ENCODE peak calls at places on chromosomes 5 and 9, in ten cellular contexts. W is A549, C is RWPE1, E is pancreas, M is colonic mucosa, F is neural progenitor cell, N is right lobe of liver, G is mammary epithelial cell, T is HL-60, O is IMR-90. S is an unnamed sample.

GRCh38 chr5:127254729-127255284 is 35.8 kb upstream of the MEGF10 start:
- DNase-seq in E (no peak), O (peak), G (peak), N (no peak), F (no peak), T (no peak), C (peak), M (no peak), W (peak), S (peak)

GRCh38 chr5:66653380-66653779 is 57.2 kb downstream of the MAST4 start:
- DNase-seq in F (no peak), N (no peak), C (peak), W (no peak), T (no peak), G (peak), M (no peak), E (no peak), O (peak), S (peak)

GRCh38 chr5:151223447-151224264 is at the start of gene CCDC69:
- DNase-seq in M (peak), G (peak), W (peak), T (no peak), C (peak), N (peak), E (peak), F (peak), O (peak), S (no peak)

GRCh38 chr9:14811844-14812243 is 89.3 kb upstream of the CER1 start:
- DNase-seq in O (no peak), T (no peak), G (no peak), N (no peak), W (no peak), F (no peak), C (no peak), M (no peak), E (no peak), S (peak)

GRCh38 chr5:91048073-91048472 is 335.0 kb downstream of the ARRDC3 start:
- DNase-seq in E (no peak), M (no peak), N (no peak), G (no peak), W (no peak), T (no peak), C (no peak), F (no peak), O (no peak), S (no peak)

GRCh38 chr9:73845539-73845938 is 651.6 kb upstream of the RORB start:
- DNase-seq in G (no peak), N (no peak), W (no peak), M (no peak), T (no peak), F (no peak), O (no peak), E (no peak), C (no peak), S (no peak)

GRCh38 chr5:34499001-34499734 is 157.0 kb upstream of the RAI14 start:
- DNase-seq in W (peak), T (peak), O (peak), C (no peak), E (no peak), N (no peak), M (no peak), F (no peak), G (peak), S (peak)

GRCh38 chr5:125564336-125564975 is 818.0 kb upstream of the ZNF608 start:
- DNase-seq in T (no peak), N (no peak), F (no peak), W (no peak), C (no peak), O (peak), G (no peak), E (no peak), M (no peak), S (no peak)

GRCh38 chr5:66643383-66643782 is 47.2 kb downstream of the MAST4 start:
- DNase-seq in O (no peak), T (no peak), W (no peak), F (no peak), M (no peak), N (no peak), E (no peak), C (no peak), G (no peak), S (no peak)

GRCh38 chr5:74919487-74919886 is 53.3 kb upstream of the FAM169A start:
- DNase-seq in E (no peak), O (peak), G (peak), C (peak), M (no peak), F (peak), W (peak), T (no peak), N (no peak), S (no peak)

GRCh38 chr9:101326501-101326900 is 58.3 kb downstream of the BAAT start:
- DNase-seq in G (peak), M (no peak), O (no peak), N (no peak), C (no peak), E (peak), F (no peak), T (no peak), W (peak), S (peak)

GRCh38 chr5:58135571-58136335 is 324.1 kb downstream of the PLK2 start:
- DNase-seq in M (no peak), C (no peak), F (no peak), E (no peak), T (no peak), G (peak), N (no peak), O (peak), W (no peak), S (no peak)

GRCh38 chr5:102781786-102782185 is 26.7 kb downstream of the PAM start:
- DNase-seq in F (no peak), M (no peak), E (no peak), C (no peak), O (no peak), T (no peak), N (no peak), G (no peak), W (no peak), S (no peak)

GRCh38 chr5:3531320-3531986 is 64.2 kb upstream of the IRX1 start:
- DNase-seq in C (peak), O (no peak), M (no peak), G (no peak), T (no peak), E (no peak), F (peak), N (no peak), W (no peak), S (peak)

GRCh38 chr5:112735702-112736101 is 2.0 kb upstream of the APC start:
- DNase-seq in T (no peak), F (no peak), O (peak), N (no peak), M (no peak), G (peak), W (no peak), E (no peak), C (peak), S (no peak)

GRCh38 chr5:157855404-157855994 is 3.4 kb downstream of the CLINT1 start:
- DNase-seq in W (peak), T (no peak), N (peak), E (peak), M (peak), C (peak), F (peak), G (peak), O (peak), S (peak)

GRCh38 chr5:12675956-12676355 is 771.7 kb upstream of the CTNND2 start:
- DNase-seq in E (no peak), C (no peak), G (no peak), W (no peak), T (no peak), F (no peak), M (no peak), N (no peak), O (no peak), S (no peak)

GRCh38 chr9:93549636-93550035 is 26.7 kb upstream of the PHF2 start:
- DNase-seq in W (no peak), C (no peak), M (no peak), N (no peak), E (no peak), O (no peak), T (no peak), F (no peak), G (no peak), S (peak)

GRCh38 chr9:96888591-96888990 is 34.3 kb upstream of the ZNF782 start:
- DNase-seq in G (no peak), F (no peak), E (no peak), C (no peak), T (no peak), O (no peak), M (no peak), N (no peak), W (no peak), S (no peak)

GRCh38 chr5:138466058-138466899 is 1.0 kb downstream of the EGR1 start:
- DNase-seq in G (no peak), N (peak), F (no peak), O (peak), C (no peak), E (peak), M (peak), T (no peak), W (peak), S (no peak)

GRCh38 chr9:109476781-109477268 is 21.3 kb downstream of the PTPN3 start:
- DNase-seq in W (no peak), M (peak), E (no peak), G (peak), O (no peak), F (no peak), C (peak), T (no peak), N (no peak), S (peak)

GRCh38 chr5:172361566-172362238 is 78.1 kb upstream of the UBTD2 start:
- DNase-seq in N (no peak), C (peak), O (peak), F (no peak), M (no peak), G (peak), T (peak), E (no peak), W (peak), S (peak)

GRCh38 chr5:173984218-173984617 is 4.8 kb upstream of the C5orf47 start:
- DNase-seq in T (no peak), W (peak), O (peak), N (no peak), C (no peak), F (peak), G (no peak), M (no peak), E (no peak), S (no peak)

GRCh38 chr9:73143606-73144328 is 7.9 kb upstream of the ANXA1 start:
- DNase-seq in T (peak), C (peak), N (no peak), E (no peak), M (no peak), G (peak), O (peak), W (peak), F (no peak), S (peak)

GRCh38 chr5:73969195-73970059 is 343.4 kb downstream of the ARHGEF28 start:
- DNase-seq in E (no peak), T (no peak), O (no peak), M (no peak), G (no peak), W (no peak), N (no peak), F (no peak), C (no peak), S (no peak)

GRCh38 chr5:60295423-60295822 is 401.9 kb upstream of the PDE4D start:
- DNase-seq in C (no peak), T (no peak), O (peak), E (no peak), G (peak), N (no peak), W (peak), F (peak), M (no peak), S (peak)

GRCh38 chr5:53303105-53303504 is 177.3 kb upstream of the FST start:
- DNase-seq in F (no peak), N (no peak), C (peak), E (no peak), M (no peak), O (peak), G (peak), W (no peak), T (no peak), S (peak)

GRCh38 chr5:1516615-1517601 is 6.9 kb downstream of the LPCAT1 start:
- DNase-seq in G (peak), N (peak), E (no peak), W (peak), C (no peak), O (peak), T (no peak), M (peak), F (no peak), S (no peak)

GRCh38 chr9:108478431-108478837 is 377.4 kb downstream of the ACTL7B start:
- DNase-seq in C (peak), E (no peak), F (no peak), M (peak), O (peak), N (no peak), W (peak), G (peak), T (no peak), S (peak)

GRCh38 chr9:124033967-124034366 is 22.4 kb downstream of the LHX2 start:
- DNase-seq in M (no peak), N (no peak), C (no peak), F (no peak), W (no peak), G (no peak), T (no peak), E (no peak), O (no peak), S (no peak)

GRCh38 chr5:129903466-129904101 is 681 bp upstream of the CHSY3 start:
- DNase-seq in E (no peak), W (peak), O (no peak), N (no peak), T (no peak), F (peak), M (no peak), G (peak), C (no peak), S (no peak)

GRCh38 chr5:172773481-172774469 is 2.8 kb upstream of the DUSP1 start:
- DNase-seq in T (no peak), N (no peak), E (no peak), C (no peak), O (peak), M (no peak), W (no peak), F (peak), G (peak), S (no peak)

GRCh38 chr5:53041071-53041692 is 52.0 kb downstream of the ITGA2 start:
- DNase-seq in M (no peak), F (no peak), O (peak), N (no peak), E (no peak), T (no peak), C (no peak), W (no peak), G (no peak), S (no peak)

GRCh38 chr9:81687521-81688261 is 1.7 kb downstream of the TLE1 start:
- DNase-seq in E (peak), W (peak), C (peak), G (peak), F (peak), N (peak), O (no peak), T (no peak), M (peak), S (peak)

GRCh38 chr9:95434116-95435073 is 82.4 kb downstream of the PTCH1 start:
- DNase-seq in F (peak), E (no peak), W (no peak), T (peak), G (no peak), C (peak), O (no peak), M (no peak), N (no peak), S (no peak)

GRCh38 chr5:80439213-80439612 is 31.3 kb downstream of the ZFYVE16 start:
- DNase-seq in C (no peak), N (no peak), M (no peak), E (no peak), W (no peak), F (no peak), G (no peak), T (no peak), O (no peak), S (no peak)

GRCh38 chr5:80438739-80439138 is 30.9 kb downstream of the ZFYVE16 start:
- DNase-seq in G (no peak), M (no peak), C (no peak), O (no peak), N (no peak), W (no peak), E (no peak), F (no peak), T (no peak), S (no peak)

GRCh38 chr5:80435476-80435875 is 27.6 kb downstream of the ZFYVE16 start:
- DNase-seq in G (no peak), O (no peak), C (no peak), M (no peak), F (no peak), N (no peak), E (no peak), W (no peak), T (no peak), S (no peak)

GRCh38 chr5:80437326-80437725 is 29.5 kb downstream of the ZFYVE16 start:
- DNase-seq in E (no peak), C (no peak), W (no peak), N (no peak), M (no peak), T (no peak), F (no peak), O (no peak), G (no peak), S (no peak)
- H3K27ac ChIP-seq in E (no peak), C (no peak), W (no peak), N (no peak), M (no peak), T (no peak), F (no peak), O (no peak), G (no peak), S (no peak)

GRCh38 chr5:18772475-18772874 is 1138.2 kb downstream of the TAF11L14 start:
- DNase-seq in F (peak), W (peak), M (no peak), E (peak), N (no peak), C (peak), G (peak), O (no peak), T (no peak), S (peak)
- TF ChIP-seq CTCF in F (peak), W (peak), M (no peak), E (peak), N (no peak), C (peak), G (peak), O (no peak), T (no peak), S (peak)

DNA sequence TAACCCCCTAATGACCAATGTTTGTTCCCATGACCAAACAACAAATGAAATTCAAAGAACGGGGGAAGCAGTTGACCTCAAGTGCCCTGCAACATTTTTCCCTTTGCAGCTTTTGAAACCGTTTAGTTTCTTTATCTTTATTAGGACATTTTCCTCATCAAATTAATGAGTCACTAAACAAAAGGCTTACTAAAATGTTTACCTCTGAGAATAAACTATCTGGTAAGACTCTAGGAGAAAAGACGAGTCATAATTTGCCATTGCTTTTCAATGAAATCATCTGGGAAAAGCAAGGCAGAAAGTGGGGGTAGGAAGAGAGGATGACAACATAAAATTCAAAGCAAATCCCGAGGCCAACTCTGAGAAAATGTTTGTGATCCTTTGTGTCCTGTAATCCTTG is 57.3 kb downstream of the LHFPL2 start:
- DNase-seq in N (no peak), T (no peak), O (peak), G (peak), M (no peak), C (peak), W (peak), E (no peak), F (no peak), S (peak)
- H3K27ac ChIP-seq in N (no peak), T (no peak), O (peak), G (peak), M (no peak), C (no peak), W (peak), E (no peak), F (no peak), S (peak)

GRCh38 chr5:90000351-90000750 is 409.2 kb downstream of the CETN3 start:
- DNase-seq in E (no peak), O (no peak), F (no peak), M (no peak), C (no peak), N (no peak), G (no peak), W (peak), T (no peak), S (no peak)
- TF ChIP-seq CTCF in E (no peak), O (no peak), F (peak), M (no peak), C (no peak), N (no peak), G (no peak), W (no peak), T (no peak), S (no peak)

GRCh38 chr5:10704949-10705621 is 55.9 kb downstream of the DAP start:
- DNase-seq in G (peak), O (peak), M (no peak), C (peak), N (no peak), E (no peak), W (no peak), F (no peak), T (peak), S (peak)
- H3K27ac ChIP-seq in G (no peak), O (peak), M (no peak), C (peak), N (peak), E (peak), W (no peak), F (no peak), T (peak), S (peak)

S was measured in foreskin keratinocyte.